ENCODE peak calls at places on chromosomes 2 and 18, in nine cellular contexts. C, J, P, D, X, E, Q, G and Z are unnamed samples.

GRCh38 chr2:101367508-101367907 is 19.8 kb downstream of the CREG2 start:
- DNase-seq in C (no peak), J (no peak), P (no peak), D (no peak), X (no peak), E (no peak), Q (no peak), G (no peak), Z (no peak)

GRCh38 chr18:69757733-69758132 is 189.9 kb downstream of the CD226 start:
- DNase-seq in C (no peak), J (peak; percentile 22), P (no peak), D (no peak), X (peak; percentile 66), E (no peak), Q (no peak), G (no peak), Z (no peak)

GRCh38 chr2:40346535-40347354 is 105.1 kb downstream of the SLC8A1 start:
- DNase-seq in C (no peak), J (no peak), P (no peak), D (no peak), X (peak; percentile 34), E (no peak), Q (no peak), G (no peak), Z (no peak)

GRCh38 chr2:55107428-55107827 is 57.2 kb upstream of the RTN4 start:
- DNase-seq in C (no peak), J (no peak), P (no peak), D (no peak), X (no peak), E (no peak), Q (no peak), G (no peak), Z (no peak)

GRCh38 chr2:45885111-45885685 is 233.7 kb downstream of the PRKCE start:
- DNase-seq in C (no peak), J (peak; percentile 51), P (no peak), D (no peak), X (no peak), E (no peak), Q (no peak), G (no peak), Z (peak; percentile 54)

GRCh38 chr2:112884869-112885502 is 26.0 kb upstream of the IL37 start:
- DNase-seq in C (peak; percentile 32), J (peak; percentile 21), P (peak; percentile 40), D (no peak), X (no peak), E (no peak), Q (no peak), G (peak; percentile 52), Z (peak; percentile 39)

GRCh38 chr2:188610050-188610444 is 318.4 kb downstream of the GULP1 start:
- DNase-seq in C (no peak), J (no peak), P (no peak), D (no peak), X (no peak), E (no peak), Q (no peak), G (no peak), Z (no peak)

GRCh38 chr2:71100195-71100964 is 29.6 kb downstream of the MCEE start:
- DNase-seq in C (peak; percentile 37), J (peak; percentile 74), P (peak; percentile 65), D (peak; percentile 71), X (peak; percentile 70), E (no peak), Q (peak; percentile 17), G (peak; percentile 13), Z (peak; percentile 42)

GRCh38 chr18:62751977-62752376 is 36.6 kb downstream of the PHLPP1 start:
- DNase-seq in C (no peak), J (no peak), P (no peak), D (no peak), X (no peak), E (no peak), Q (no peak), G (no peak), Z (no peak)

GRCh38 chr2:85276571-85277121 is 51.1 kb downstream of the TGOLN2 start:
- DNase-seq in C (no peak), J (no peak), P (no peak), D (no peak), X (no peak), E (no peak), Q (no peak), G (no peak), Z (no peak)

GRCh38 chr2:8086796-8087479 is 594.9 kb upstream of the ID2 start:
- DNase-seq in C (no peak), J (peak; percentile 96), P (no peak), D (no peak), X (peak; percentile 99), E (no peak), Q (no peak), G (no peak), Z (no peak)

GRCh38 chr18:39839782-39840181 is 2115.3 kb upstream of the PIK3C3 start:
- DNase-seq in C (no peak), J (peak; percentile 30), P (no peak), D (no peak), X (peak; percentile 1), E (no peak), Q (no peak), G (no peak), Z (no peak)

GRCh38 chr2:150528861-150529801 is 41.7 kb upstream of the RND3 start:
- DNase-seq in C (no peak), J (peak; percentile 67), P (no peak), D (no peak), X (peak; percentile 79), E (no peak), Q (no peak), G (no peak), Z (no peak)

GRCh38 chr2:12665334-12665733 is 51.4 kb upstream of the TRIB2 start:
- DNase-seq in C (no peak), J (no peak), P (no peak), D (no peak), X (no peak), E (no peak), Q (no peak), G (no peak), Z (no peak)

GRCh38 chr18:73881396-73881795 is 266.2 kb downstream of the FBXO15 start:
- DNase-seq in C (no peak), J (no peak), P (no peak), D (no peak), X (no peak), E (no peak), Q (no peak), G (no peak), Z (no peak)

GRCh38 chr18:22172594-22173049 is 3.2 kb downstream of the GATA6 start:
- DNase-seq in C (no peak), J (peak; percentile 26), P (no peak), D (no peak), X (no peak), E (no peak), Q (no peak), G (no peak), Z (no peak)

GRCh38 chr2:101380376-101380775 is 6.9 kb downstream of the CREG2 start:
- DNase-seq in C (peak; percentile 53), J (peak; percentile 53), P (peak; percentile 31), D (no peak), X (peak; percentile 71), E (no peak), Q (no peak), G (no peak), Z (no peak)

DNA sequence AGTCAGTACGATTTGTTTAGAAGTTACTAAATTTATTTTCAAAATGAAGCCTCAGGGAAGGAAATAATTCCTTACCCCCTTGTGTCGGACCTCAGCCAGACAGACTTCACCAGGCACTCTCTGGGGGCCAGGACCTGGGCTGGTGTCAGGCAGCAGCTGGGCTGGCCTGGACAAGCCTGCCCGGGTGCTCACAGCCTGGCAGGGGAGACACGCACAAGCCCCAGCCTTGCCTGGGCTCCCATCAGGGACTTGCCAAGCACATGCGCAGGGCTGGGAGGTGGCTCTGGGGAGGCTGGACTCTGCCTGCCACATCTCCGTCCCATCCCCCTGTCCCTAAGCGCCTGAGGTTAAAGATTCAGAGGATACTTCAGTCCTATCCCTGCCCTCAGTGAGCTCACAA is 56.8 kb upstream of the HS6ST1 start:
- DNase-seq in C (no peak), J (peak; percentile 52), P (no peak), D (peak; percentile 74), X (no peak), E (peak; percentile 74), Q (no peak), G (no peak), Z (no peak)
- H3K4me1 ChIP-seq in C (peaks cover 25% of the 10 kb centered on the region), J (peaks cover 23% of the 10 kb centered on the region), P (peaks cover 1% of the 10 kb centered on the region), D (peaks cover 46% of the 10 kb centered on the region), X (peaks cover 36% of the 10 kb centered on the region), E (peaks cover 38% of the 10 kb centered on the region), Q (peaks cover 33% of the 10 kb centered on the region), G (no peaks in the 10 kb centered on the region), Z (no peaks in the 10 kb centered on the region)

DNA sequence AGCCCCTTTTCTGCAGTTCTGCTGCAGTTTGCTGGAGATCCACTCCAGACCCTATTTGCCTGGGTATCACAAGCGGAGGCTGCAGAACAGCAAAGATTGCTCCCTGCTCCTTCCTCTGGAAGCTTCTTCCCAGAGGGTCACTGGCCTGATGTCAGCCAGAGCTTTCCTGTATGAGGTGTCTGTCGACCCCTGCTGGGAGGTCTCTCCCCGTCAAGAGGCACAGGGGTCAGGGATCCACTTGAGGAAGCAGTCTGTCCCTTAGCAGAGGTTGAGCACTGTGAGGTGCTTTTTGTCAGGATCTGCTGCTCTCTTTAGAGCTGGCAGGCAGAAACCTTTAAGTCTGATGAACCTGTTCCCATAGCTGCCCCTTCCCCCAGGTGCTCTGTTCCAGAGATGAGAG is 42.0 kb upstream of the MYL1 start:
- DNase-seq in C (no peak), J (no peak), P (no peak), D (no peak), X (no peak), E (no peak), Q (no peak), G (no peak), Z (no peak)
- TF ChIP-seq CTCF in C (no peak), J (no peak), P (no peak), D (no peak), X (no peak), E (no peak), Q (no peak), G (no peak), Z (peak; percentile 26)

DNA sequence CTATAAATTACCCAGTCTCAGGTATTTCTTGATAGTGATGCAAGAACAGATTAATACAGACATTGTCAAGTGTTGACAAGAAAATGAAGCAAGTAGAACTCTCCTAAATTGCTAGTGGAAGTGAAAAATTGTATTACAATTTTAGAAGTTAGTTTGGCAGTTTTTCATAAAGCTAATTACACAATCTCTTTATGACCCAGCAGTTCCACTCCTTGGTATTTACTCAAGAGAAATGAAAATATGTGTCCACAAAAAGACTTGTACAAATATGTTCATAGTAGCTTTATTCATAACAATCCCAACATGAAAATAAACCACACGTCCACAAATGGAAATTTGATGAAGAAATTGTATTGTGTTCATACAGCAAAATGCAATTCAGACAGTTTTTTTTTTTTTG is 49.4 kb downstream of the PDE1A start:
- DNase-seq in C (no peak), J (peak; percentile 59), P (no peak), D (no peak), X (no peak), E (no peak), Q (no peak), G (no peak), Z (no peak)
- H3K4me3 ChIP-seq in C (no peak overlapping the region), J (no peak overlapping the region), P (no peak overlapping the region), D (no peak overlapping the region), X (no peak overlapping the region), E (no peak overlapping the region), Q (no peak overlapping the region), G (no peak overlapping the region), Z (no peak overlapping the region)

DNA sequence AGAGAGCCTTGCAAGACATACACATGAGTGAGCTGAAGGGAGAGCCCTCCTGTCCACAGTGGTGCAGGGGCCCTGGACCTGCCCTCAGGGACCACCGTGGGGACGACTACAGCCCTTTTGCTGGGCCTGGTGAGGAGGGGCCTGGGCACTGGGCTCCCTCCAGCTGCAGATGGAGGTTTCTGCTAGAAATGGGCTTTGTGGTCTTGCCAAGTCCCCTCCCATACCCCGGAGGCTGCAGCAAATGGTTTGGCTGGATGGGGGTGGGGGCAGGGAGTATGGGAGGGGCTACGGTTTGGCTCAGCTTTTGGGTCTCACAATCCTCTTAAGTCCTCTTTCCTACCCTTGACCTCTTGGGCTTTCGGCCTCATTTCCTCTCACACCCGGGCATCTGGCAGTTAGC is 21.7 kb downstream of the TET3 start:
- DNase-seq in C (no peak), J (peak; percentile 74), P (no peak), D (peak; percentile 45), X (no peak), E (no peak), Q (no peak), G (no peak), Z (peak; percentile 61)
- H3K4me1 ChIP-seq in C (peaks cover 80% of the 10 kb centered on the region), J (peaks cover 35% of the 10 kb centered on the region), P (peaks cover 34% of the 10 kb centered on the region), D (peaks cover 38% of the 10 kb centered on the region), X (peaks cover 29% of the 10 kb centered on the region), E (peaks cover 16% of the 10 kb centered on the region), Q (peaks cover 83% of the 10 kb centered on the region), G (peaks cover 12% of the 10 kb centered on the region), Z (peaks cover 27% of the 10 kb centered on the region)